ENCODE peak calls at places on chromosomes 7 and 10, in four cellular contexts. One of them, this sample, is unnamed.

GRCh38 chr10:123200510-123200909 is 46.3 kb downstream of the BUB3 start:
- DNase-seq in NCI-H524: no peak
- DNase-seq in GM12865: no peak
- DNase-seq in NCI-H510A treated with DMSO at 0.1 percent for 48 hours: no peak
- DNase-seq in this sample: no peak

GRCh38 chr7:70614237-70614984 is 517.5 kb upstream of the GALNT17 start:
- DNase-seq in NCI-H524: peak; percentile 97
- DNase-seq in GM12865: peak; percentile 40
- DNase-seq in NCI-H510A treated with DMSO at 0.1 percent for 48 hours: peak; percentile 20
- DNase-seq in this sample: no peak

GRCh38 chr7:45219130-45219529 is 61.5 kb downstream of the RAMP3 start:
- DNase-seq in NCI-H524: peak; percentile 59
- DNase-seq in GM12865: no peak
- DNase-seq in NCI-H510A treated with DMSO at 0.1 percent for 48 hours: no peak
- DNase-seq in this sample: no peak

GRCh38 chr7:70178787-70179186 is 580.5 kb downstream of the AUTS2 start:
- DNase-seq in NCI-H524: no peak
- DNase-seq in GM12865: no peak
- DNase-seq in NCI-H510A treated with DMSO at 0.1 percent for 48 hours: peak; percentile 37
- DNase-seq in this sample: no peak

GRCh38 chr7:5234852-5235831 is 45.1 kb downstream of the WIPI2 start:
- DNase-seq in NCI-H524: no peak
- DNase-seq in GM12865: peak; percentile 88
- DNase-seq in NCI-H510A treated with DMSO at 0.1 percent for 48 hours: peak; percentile 37
- DNase-seq in this sample: no peak

GRCh38 chr7:99407849-99408346 is 499 bp downstream of the PDAP1 start:
- DNase-seq in NCI-H524: no peak
- DNase-seq in GM12865: peak; percentile 46
- DNase-seq in NCI-H510A treated with DMSO at 0.1 percent for 48 hours: peak; percentile 15
- DNase-seq in this sample: peak; percentile 71

GRCh38 chr10:35416628-35417625 is 80.6 kb downstream of the CCNY start:
- DNase-seq in NCI-H524: peak; percentile 58
- DNase-seq in GM12865: peak; percentile 13
- DNase-seq in NCI-H510A treated with DMSO at 0.1 percent for 48 hours: peak; percentile 5
- DNase-seq in this sample: no peak

GRCh38 chr10:69634759-69635425 is 4.8 kb downstream of the FAM241B start:
- DNase-seq in NCI-H524: no peak
- DNase-seq in GM12865: no peak
- DNase-seq in NCI-H510A treated with DMSO at 0.1 percent for 48 hours: no peak
- DNase-seq in this sample: no peak

GRCh38 chr7:78768859-78769258 is 684.6 kb downstream of the MAGI2 start:
- DNase-seq in NCI-H524: peak; percentile 23
- DNase-seq in GM12865: no peak
- DNase-seq in NCI-H510A treated with DMSO at 0.1 percent for 48 hours: no peak
- DNase-seq in this sample: no peak

GRCh38 chr10:110360857-110361474 is 56.2 kb upstream of the SMNDC1 start:
- DNase-seq in NCI-H524: no peak
- DNase-seq in GM12865: no peak
- DNase-seq in NCI-H510A treated with DMSO at 0.1 percent for 48 hours: no peak
- DNase-seq in this sample: no peak

GRCh38 chr10:69913586-69913985 is 111.9 kb downstream of the COL13A1 start:
- DNase-seq in NCI-H524: no peak
- DNase-seq in GM12865: no peak
- DNase-seq in NCI-H510A treated with DMSO at 0.1 percent for 48 hours: no peak
- DNase-seq in this sample: no peak

GRCh38 chr10:47029181-47029971 is 118.1 kb downstream of the PTPN20 start:
- DNase-seq in NCI-H524: no peak
- DNase-seq in GM12865: no peak
- DNase-seq in NCI-H510A treated with DMSO at 0.1 percent for 48 hours: no peak
- DNase-seq in this sample: no peak